ENCODE peak calls at places on chromosomes 12 and 14, in six cellular contexts. P, Y, S, X, L and Q are unnamed samples. For H3K4me1, the result is how much of the 10 kb centered on the place peaks cover.

GRCh38 chr14:30142216-30142615 is 214.6 kb upstream of the PRKD1 start:
- DNase-seq in P (no peak), Y (no peak), S (no peak), X (no peak), L (no peak), Q (no peak)

GRCh38 chr14:72657214-72657921 is 236.5 kb downstream of the DPF3 start:
- DNase-seq in P (no peak), Y (no peak), S (no peak), X (no peak), L (no peak), Q (no peak)

GRCh38 chr12:8018666-8019581 is 13.6 kb upstream of the FOXJ2 start:
- DNase-seq in P (no peak), Y (peak), S (no peak), X (peak), L (no peak), Q (no peak)

GRCh38 chr14:103551338-103551762 is 11.1 kb downstream of the BAG5 start:
- DNase-seq in P (peak), Y (no peak), S (peak), X (no peak), L (no peak), Q (no peak)

GRCh38 chr12:114869091-114869834 is 185.3 kb upstream of the TBX3 start:
- DNase-seq in P (no peak), Y (peak), S (no peak), X (no peak), L (no peak), Q (no peak)

GRCh38 chr12:120862664-120863063 is 41.5 kb downstream of the SPPL3 start:
- DNase-seq in P (no peak), Y (no peak), S (no peak), X (no peak), L (no peak), Q (no peak)

GRCh38 chr12:545835-546234 is 86.1 kb downstream of the B4GALNT3 start:
- DNase-seq in P (no peak), Y (no peak), S (no peak), X (no peak), L (no peak), Q (no peak)

GRCh38 chr14:71431169-71431525 is 501.1 kb upstream of the RGS6 start:
- DNase-seq in P (no peak), Y (no peak), S (no peak), X (no peak), L (no peak), Q (no peak)

GRCh38 chr12:101670007-101670671 is 27.3 kb upstream of the CHPT1 start:
- DNase-seq in P (no peak), Y (peak), S (no peak), X (no peak), L (no peak), Q (no peak)

GRCh38 chr12:22856120-22856699 is 231.2 kb downstream of the ETNK1 start:
- DNase-seq in P (no peak), Y (peak), S (no peak), X (no peak), L (no peak), Q (no peak)

GRCh38 chr12:52436000-52436827 is 2.0 kb upstream of the KRT75 start:
- DNase-seq in P (no peak), Y (peak), S (no peak), X (no peak), L (no peak), Q (no peak)

GRCh38 chr14:60721331-60722162 is 2.6 kb downstream of the SIX4 start:
- DNase-seq in P (peak), Y (peak), S (peak), X (no peak), L (peak), Q (peak)

GRCh38 chr14:70317969-70318634 is 41.4 kb downstream of the COX16 start:
- DNase-seq in P (no peak), Y (peak), S (no peak), X (peak), L (no peak), Q (no peak)

GRCh38 chr14:52840916-52841315 is 49.5 kb upstream of the GNPNAT1 start:
- DNase-seq in P (no peak), Y (peak), S (no peak), X (no peak), L (no peak), Q (no peak)

GRCh38 chr12:40152783-40153383 is 47.0 kb upstream of the SLC2A13 start:
- DNase-seq in P (no peak), Y (peak), S (no peak), X (no peak), L (peak), Q (peak)

GRCh38 chr12:125890366-125890905 is 825.2 kb downstream of the AACS start:
- DNase-seq in P (no peak), Y (peak), S (no peak), X (no peak), L (no peak), Q (no peak)

GRCh38 chr14:101361451-101362433 is 199.6 kb upstream of the DIO3 start:
- DNase-seq in P (no peak), Y (no peak), S (no peak), X (no peak), L (no peak), Q (no peak)

GRCh38 chr12:5059358-5059757 is 15.7 kb downstream of the KCNA5 start:
- DNase-seq in P (no peak), Y (no peak), S (no peak), X (no peak), L (no peak), Q (no peak)

GRCh38 chr14:63045612-63046320 is 508 bp upstream of the KCNH5 start:
- DNase-seq in P (peak), Y (peak), S (no peak), X (peak), L (peak), Q (peak)

GRCh38 chr12:442235-442884 is 17.4 kb upstream of the B4GALNT3 start:
- DNase-seq in P (no peak), Y (peak), S (no peak), X (no peak), L (peak), Q (no peak)

GRCh38 chr12:53051881-53052412 is 2.1 kb downstream of the TNS2 start:
- DNase-seq in P (no peak), Y (no peak), S (peak), X (no peak), L (no peak), Q (no peak)

GRCh38 chr14:68969278-68969677 is 9.8 kb downstream of the ACTN1 start:
- DNase-seq in P (no peak), Y (no peak), S (no peak), X (no peak), L (no peak), Q (no peak)

GRCh38 chr12:80551897-80552296 is 107.9 kb downstream of the PTPRQ start:
- DNase-seq in P (no peak), Y (peak), S (no peak), X (no peak), L (no peak), Q (no peak)

GRCh38 chr14:59844414-59844813 is 26.2 kb downstream of the RTN1 start:
- DNase-seq in P (no peak), Y (no peak), S (no peak), X (no peak), L (no peak), Q (no peak)

GRCh38 chr12:28446031-28446430 is 255.8 kb downstream of the CCDC91 start:
- DNase-seq in P (no peak), Y (peak), S (no peak), X (no peak), L (no peak), Q (no peak)

GRCh38 chr14:74507085-74507484 is 13.5 kb downstream of the ISCA2 start:
- DNase-seq in P (no peak), Y (no peak), S (no peak), X (no peak), L (no peak), Q (no peak)

GRCh38 chr12:112179936-112180335 is 54.6 kb downstream of the TRAFD1 start:
- DNase-seq in P (no peak), Y (no peak), S (peak), X (no peak), L (no peak), Q (no peak)

GRCh38 chr12:29782285-29782820 is 1.4 kb downstream of the TMTC1 start:
- DNase-seq in P (no peak), Y (peak), S (no peak), X (no peak), L (no peak), Q (no peak)

GRCh38 chr12:29781176-29781575 is 2.6 kb downstream of the TMTC1 start:
- DNase-seq in P (no peak), Y (no peak), S (no peak), X (no peak), L (no peak), Q (no peak)

GRCh38 chr12:29782821-29783772 is 645 bp downstream of the TMTC1 start:
- DNase-seq in P (peak), Y (peak), S (peak), X (no peak), L (peak), Q (peak)

GRCh38 chr12:29780084-29780483 is 3.7 kb downstream of the TMTC1 start:
- DNase-seq in P (no peak), Y (no peak), S (no peak), X (no peak), L (no peak), Q (no peak)

DNA sequence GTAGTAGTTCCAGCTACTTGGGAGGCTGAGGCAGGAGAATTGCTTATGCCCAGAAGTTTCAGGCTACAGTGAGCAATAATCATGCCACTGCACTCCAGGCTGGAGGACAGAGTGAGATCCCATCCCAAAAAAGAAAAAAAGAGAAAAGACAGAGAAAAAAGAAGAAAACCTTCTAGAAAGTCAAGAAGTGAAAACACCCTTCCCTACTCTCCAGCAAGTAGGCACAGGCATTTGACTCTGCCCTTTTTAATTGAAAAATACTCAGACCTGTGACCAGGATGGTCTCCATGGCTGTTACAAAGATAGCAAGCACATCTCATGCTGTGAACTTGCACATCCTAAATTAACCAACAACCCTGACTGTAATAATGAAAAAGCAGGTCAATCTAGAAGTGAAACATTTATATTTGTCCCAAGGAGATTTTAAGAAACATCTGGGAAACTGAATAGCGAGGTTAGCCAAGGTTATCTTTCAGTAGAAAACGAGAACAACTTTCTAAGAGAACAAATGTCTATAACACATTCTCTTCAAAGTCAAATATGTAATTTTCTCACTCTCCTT is 2.0 kb downstream of the TMTC1 start:
- DNase-seq in P (no peak), Y (no peak), S (no peak), X (no peak), L (no peak), Q (no peak)
- H3K4me3 ChIP-seq in P (peak), Y (peak), S (peak), X (peak), L (peak), Q (peak)

GRCh38 chr14:94018308-94018707 is 7.8 kb upstream of the OTUB2 start:
- DNase-seq in P (no peak), Y (no peak), S (no peak), X (no peak), L (no peak), Q (no peak)

GRCh38 chr14:94014375-94014774 is 11.8 kb upstream of the OTUB2 start:
- DNase-seq in P (no peak), Y (no peak), S (no peak), X (no peak), L (no peak), Q (no peak)

GRCh38 chr14:94019329-94019728 is 6.8 kb upstream of the OTUB2 start:
- DNase-seq in P (no peak), Y (no peak), S (no peak), X (no peak), L (no peak), Q (no peak)

GRCh38 chr14:94015223-94015622 is 10.9 kb upstream of the OTUB2 start:
- DNase-seq in P (no peak), Y (no peak), S (no peak), X (no peak), L (no peak), Q (no peak)

GRCh38 chr14:94016446-94016976 is 9.6 kb upstream of the OTUB2 start:
- DNase-seq in P (no peak), Y (no peak), S (no peak), X (no peak), L (no peak), Q (no peak)
- H3K4me1 ChIP-seq in P (under half), Y (under half), S (under half), X (under half), L (under half), Q (under half)

GRCh38 chr12:66297080-66297479 is 5.2 kb upstream of the HELB start:
- DNase-seq in P (no peak), Y (no peak), S (no peak), X (no peak), L (no peak), Q (no peak)

GRCh38 chr12:66301944-66302826 is at the start of gene HELB:
- DNase-seq in P (peak), Y (peak), S (peak), X (peak), L (peak), Q (peak)

GRCh38 chr12:66304296-66304915 is 2.1 kb downstream of the HELB start:
- DNase-seq in P (no peak), Y (no peak), S (no peak), X (no peak), L (no peak), Q (no peak)

GRCh38 chr12:66297923-66298322 is 4.4 kb upstream of the HELB start:
- DNase-seq in P (no peak), Y (no peak), S (no peak), X (no peak), L (no peak), Q (no peak)

DNA sequence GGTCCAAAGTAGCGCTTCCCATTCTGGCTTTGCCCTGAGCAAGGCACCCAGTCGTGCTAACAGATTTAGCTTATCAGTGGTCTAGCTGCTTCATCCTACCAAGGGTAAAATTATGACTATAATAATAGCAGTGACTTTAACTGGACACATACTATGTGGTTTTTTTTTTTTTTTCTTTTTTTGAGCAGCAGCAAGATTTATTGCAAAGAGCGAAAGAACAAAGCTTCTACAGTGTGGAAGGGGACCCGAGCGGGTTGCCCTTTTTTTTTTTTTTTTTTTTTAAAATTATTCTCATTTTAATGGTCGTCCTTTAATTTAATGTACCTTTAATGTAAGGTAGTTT is 505 bp downstream of the HELB start:
- DNase-seq in P (no peak), Y (no peak), S (no peak), X (no peak), L (no peak), Q (no peak)
- H3K27ac ChIP-seq in P (peak), Y (peak), S (peak), X (peak), L (peak), Q (peak)

GRCh38 chr12:65826513-65827171 is 2.4 kb downstream of the HMGA2 start:
- DNase-seq in P (no peak), Y (peak), S (no peak), X (no peak), L (no peak), Q (no peak)

GRCh38 chr12:65830305-65830704 is 6.0 kb downstream of the HMGA2 start:
- DNase-seq in P (no peak), Y (peak), S (no peak), X (no peak), L (no peak), Q (no peak)

GRCh38 chr12:65827827-65828231 is 3.5 kb downstream of the HMGA2 start:
- DNase-seq in P (no peak), Y (peak), S (no peak), X (no peak), L (no peak), Q (no peak)

GRCh38 chr12:65829716-65830115 is 5.4 kb downstream of the HMGA2 start:
- DNase-seq in P (no peak), Y (no peak), S (no peak), X (no peak), L (no peak), Q (no peak)

GRCh38 chr12:65828711-65829339 is 4.5 kb downstream of the HMGA2 start:
- DNase-seq in P (no peak), Y (no peak), S (no peak), X (no peak), L (no peak), Q (no peak)
- H3K4me3 ChIP-seq in P (no peak), Y (peak), S (no peak), X (peak), L (no peak), Q (no peak)

GRCh38 chr14:64733321-64733720 is 29.1 kb downstream of the PLEKHG3 start:
- DNase-seq in P (no peak), Y (no peak), S (no peak), X (no peak), L (no peak), Q (no peak)

GRCh38 chr14:64733899-64734298 is 29.7 kb downstream of the PLEKHG3 start:
- DNase-seq in P (no peak), Y (no peak), S (no peak), X (no peak), L (no peak), Q (no peak)

GRCh38 chr14:64732536-64733120 is 28.4 kb downstream of the PLEKHG3 start:
- DNase-seq in P (no peak), Y (no peak), S (no peak), X (no peak), L (no peak), Q (no peak)

GRCh38 chr14:64736271-64737131 is 32.3 kb downstream of the PLEKHG3 start:
- DNase-seq in P (no peak), Y (no peak), S (no peak), X (no peak), L (no peak), Q (no peak)

DNA sequence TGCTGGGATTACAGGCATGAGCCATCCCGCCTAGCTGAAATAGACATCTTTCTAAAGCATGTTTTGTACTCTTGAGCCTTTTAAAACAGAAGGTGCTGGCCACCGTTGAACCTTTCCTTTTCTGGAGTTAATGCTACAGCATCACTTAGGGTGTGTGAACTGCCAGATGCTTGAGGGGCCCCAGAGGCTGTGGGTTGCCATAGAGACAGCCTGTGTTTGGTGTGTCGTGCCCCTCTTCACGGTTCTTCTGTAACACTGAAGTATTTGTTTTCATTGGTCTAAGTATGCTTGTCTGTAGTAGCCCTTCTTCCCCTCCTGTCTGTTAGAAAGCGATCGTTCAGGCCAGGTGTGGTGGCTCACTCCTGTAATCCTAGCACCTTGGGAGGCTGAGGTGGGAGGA is 30.8 kb downstream of the PLEKHG3 start:
- DNase-seq in P (no peak), Y (no peak), S (no peak), X (no peak), L (no peak), Q (peak)
- H3K4me1 ChIP-seq in P (under half), Y (under half), S (under half), X (under half), L (under half), Q (under half)